ENCODE peak calls at places on chromosome X, in ten cellular contexts. One of them, this sample, is unnamed.
A peak's percentile ranks its signal among the peaks of the same experiment; 100 is the strongest.

GRCh38 chrX:152641996-152642395 is 4.3 kb downstream of the GABRQ start:
- DNase-seq in fibroblast of lung: peak; percentile 0
- DNase-seq in GM04504: no peak
- DNase-seq in KG1: no peak
- DNase-seq in neural progenitor cell: peak; percentile 63
- DNase-seq in activated naive CD4-positive, alpha-beta T cell treated with anti-CD3 and anti-CD28 coated beads, Interleukin-2, amount 50 U/mL, for 16 hours: no peak
- DNase-seq in NCI-H1092: no peak
- DNase-seq in activated T-cell treated with anti-CD3 and anti-CD28 coated beads, Interleukin-2, amount 50 U/mL, for 72 hours: no peak
- DNase-seq in HEK293T: peak; percentile 44
- DNase-seq in activated T-helper 1 cell treated with anti-CD3 and anti-CD28 coated beads, Interleukin-12 subunit alpha, Interleukin-12 subunit beta, Interleukin-2, Interleukin-4 antibody, amounts not matched to agents 30 ng/mL and 10 ng/mL and 1 ng/mL, durations not matched to agents 14 hours and 24 hours and 36 hours: no peak
- DNase-seq in this sample: no peak

GRCh38 chrX:151828434-151829080 is 84.1 kb upstream of the MAGEA4 start:
- DNase-seq in activated T-cell treated with anti-CD3 and anti-CD28 coated beads, Interleukin-2, amount 50 U/mL, for 72 hours: no peak
- DNase-seq in neural progenitor cell: no peak
- DNase-seq in fibroblast of lung: no peak
- DNase-seq in activated T-helper 1 cell treated with anti-CD3 and anti-CD28 coated beads, Interleukin-12 subunit alpha, Interleukin-12 subunit beta, Interleukin-2, Interleukin-4 antibody, amounts not matched to agents 30 ng/mL and 10 ng/mL and 1 ng/mL, durations not matched to agents 14 hours and 24 hours and 36 hours: no peak
- DNase-seq in GM04504: no peak
- DNase-seq in activated naive CD4-positive, alpha-beta T cell treated with anti-CD3 and anti-CD28 coated beads, Interleukin-2, amount 50 U/mL, for 16 hours: no peak
- DNase-seq in KG1: no peak
- DNase-seq in NCI-H1092: no peak
- DNase-seq in HEK293T: no peak
- DNase-seq in this sample: peak; percentile 19

GRCh38 chrX:104712515-104712914 is 146.5 kb downstream of the IL1RAPL2 start:
- DNase-seq in activated T-helper 1 cell treated with anti-CD3 and anti-CD28 coated beads, Interleukin-12 subunit alpha, Interleukin-12 subunit beta, Interleukin-2, Interleukin-4 antibody, amounts not matched to agents 30 ng/mL and 10 ng/mL and 1 ng/mL, durations not matched to agents 14 hours and 24 hours and 36 hours: no peak
- DNase-seq in KG1: no peak
- DNase-seq in neural progenitor cell: no peak
- DNase-seq in GM04504: no peak
- DNase-seq in NCI-H1092: no peak
- DNase-seq in fibroblast of lung: no peak
- DNase-seq in activated naive CD4-positive, alpha-beta T cell treated with anti-CD3 and anti-CD28 coated beads, Interleukin-2, amount 50 U/mL, for 16 hours: no peak
- DNase-seq in HEK293T: no peak
- DNase-seq in activated T-cell treated with anti-CD3 and anti-CD28 coated beads, Interleukin-2, amount 50 U/mL, for 72 hours: no peak
- DNase-seq in this sample: no peak

GRCh38 chrX:130086414-130087207 is 23.7 kb downstream of the ELF4 start:
- DNase-seq in activated naive CD4-positive, alpha-beta T cell treated with anti-CD3 and anti-CD28 coated beads, Interleukin-2, amount 50 U/mL, for 16 hours: peak; percentile 52
- DNase-seq in GM04504: no peak
- DNase-seq in HEK293T: no peak
- DNase-seq in fibroblast of lung: no peak
- DNase-seq in NCI-H1092: no peak
- DNase-seq in KG1: peak; percentile 47
- DNase-seq in activated T-helper 1 cell treated with anti-CD3 and anti-CD28 coated beads, Interleukin-12 subunit alpha, Interleukin-12 subunit beta, Interleukin-2, Interleukin-4 antibody, amounts not matched to agents 30 ng/mL and 10 ng/mL and 1 ng/mL, durations not matched to agents 14 hours and 24 hours and 36 hours: peak; percentile 65
- DNase-seq in neural progenitor cell: no peak
- DNase-seq in activated T-cell treated with anti-CD3 and anti-CD28 coated beads, Interleukin-2, amount 50 U/mL, for 72 hours: peak; percentile 76
- DNase-seq in this sample: no peak

GRCh38 chrX:84933956-84934556 is 69.6 kb upstream of the APOOL start:
- DNase-seq in KG1: no peak
- DNase-seq in GM04504: no peak
- DNase-seq in activated naive CD4-positive, alpha-beta T cell treated with anti-CD3 and anti-CD28 coated beads, Interleukin-2, amount 50 U/mL, for 16 hours: no peak
- DNase-seq in neural progenitor cell: no peak
- DNase-seq in NCI-H1092: no peak
- DNase-seq in fibroblast of lung: no peak
- DNase-seq in activated T-cell treated with anti-CD3 and anti-CD28 coated beads, Interleukin-2, amount 50 U/mL, for 72 hours: no peak
- DNase-seq in HEK293T: no peak
- DNase-seq in activated T-helper 1 cell treated with anti-CD3 and anti-CD28 coated beads, Interleukin-12 subunit alpha, Interleukin-12 subunit beta, Interleukin-2, Interleukin-4 antibody, amounts not matched to agents 30 ng/mL and 10 ng/mL and 1 ng/mL, durations not matched to agents 14 hours and 24 hours and 36 hours: no peak
- DNase-seq in this sample: no peak

GRCh38 chrX:56812515-56813105 is 83.6 kb downstream of the NBDY start:
- DNase-seq in KG1: no peak
- DNase-seq in activated T-cell treated with anti-CD3 and anti-CD28 coated beads, Interleukin-2, amount 50 U/mL, for 72 hours: no peak
- DNase-seq in activated naive CD4-positive, alpha-beta T cell treated with anti-CD3 and anti-CD28 coated beads, Interleukin-2, amount 50 U/mL, for 16 hours: peak; percentile 32
- DNase-seq in neural progenitor cell: no peak
- DNase-seq in GM04504: no peak
- DNase-seq in fibroblast of lung: peak; percentile 24
- DNase-seq in activated T-helper 1 cell treated with anti-CD3 and anti-CD28 coated beads, Interleukin-12 subunit alpha, Interleukin-12 subunit beta, Interleukin-2, Interleukin-4 antibody, amounts not matched to agents 30 ng/mL and 10 ng/mL and 1 ng/mL, durations not matched to agents 14 hours and 24 hours and 36 hours: peak; percentile 14
- DNase-seq in NCI-H1092: no peak
- DNase-seq in HEK293T: no peak
- DNase-seq in this sample: no peak

GRCh38 chrX:6456196-6456595 is 78.7 kb downstream of the VCX3A start:
- DNase-seq in KG1: no peak
- DNase-seq in activated T-cell treated with anti-CD3 and anti-CD28 coated beads, Interleukin-2, amount 50 U/mL, for 72 hours: no peak
- DNase-seq in NCI-H1092: no peak
- DNase-seq in HEK293T: no peak
- DNase-seq in neural progenitor cell: no peak
- DNase-seq in GM04504: no peak
- DNase-seq in fibroblast of lung: no peak
- DNase-seq in activated naive CD4-positive, alpha-beta T cell treated with anti-CD3 and anti-CD28 coated beads, Interleukin-2, amount 50 U/mL, for 16 hours: no peak
- DNase-seq in activated T-helper 1 cell treated with anti-CD3 and anti-CD28 coated beads, Interleukin-12 subunit alpha, Interleukin-12 subunit beta, Interleukin-2, Interleukin-4 antibody, amounts not matched to agents 30 ng/mL and 10 ng/mL and 1 ng/mL, durations not matched to agents 14 hours and 24 hours and 36 hours: no peak
- DNase-seq in this sample: no peak

GRCh38 chrX:104172121-104172520 is 5.9 kb downstream of the FAM199X start:
- DNase-seq in GM04504: no peak
- DNase-seq in NCI-H1092: no peak
- DNase-seq in neural progenitor cell: no peak
- DNase-seq in activated T-helper 1 cell treated with anti-CD3 and anti-CD28 coated beads, Interleukin-12 subunit alpha, Interleukin-12 subunit beta, Interleukin-2, Interleukin-4 antibody, amounts not matched to agents 30 ng/mL and 10 ng/mL and 1 ng/mL, durations not matched to agents 14 hours and 24 hours and 36 hours: no peak
- DNase-seq in activated T-cell treated with anti-CD3 and anti-CD28 coated beads, Interleukin-2, amount 50 U/mL, for 72 hours: no peak
- DNase-seq in activated naive CD4-positive, alpha-beta T cell treated with anti-CD3 and anti-CD28 coated beads, Interleukin-2, amount 50 U/mL, for 16 hours: no peak
- DNase-seq in HEK293T: no peak
- DNase-seq in fibroblast of lung: no peak
- DNase-seq in KG1: no peak
- DNase-seq in this sample: no peak

GRCh38 chrX:113048896-113049295 is 208.3 kb upstream of the AMOT start:
- DNase-seq in fibroblast of lung: no peak
- DNase-seq in KG1: no peak
- DNase-seq in GM04504: no peak
- DNase-seq in neural progenitor cell: no peak
- DNase-seq in activated naive CD4-positive, alpha-beta T cell treated with anti-CD3 and anti-CD28 coated beads, Interleukin-2, amount 50 U/mL, for 16 hours: no peak
- DNase-seq in activated T-helper 1 cell treated with anti-CD3 and anti-CD28 coated beads, Interleukin-12 subunit alpha, Interleukin-12 subunit beta, Interleukin-2, Interleukin-4 antibody, amounts not matched to agents 30 ng/mL and 10 ng/mL and 1 ng/mL, durations not matched to agents 14 hours and 24 hours and 36 hours: no peak
- DNase-seq in activated T-cell treated with anti-CD3 and anti-CD28 coated beads, Interleukin-2, amount 50 U/mL, for 72 hours: no peak
- DNase-seq in HEK293T: no peak
- DNase-seq in NCI-H1092: no peak
- DNase-seq in this sample: no peak

GRCh38 chrX:118862990-118863389 is 39.4 kb downstream of the ZCCHC12 start:
- DNase-seq in NCI-H1092: no peak
- DNase-seq in activated T-cell treated with anti-CD3 and anti-CD28 coated beads, Interleukin-2, amount 50 U/mL, for 72 hours: no peak
- DNase-seq in GM04504: no peak
- DNase-seq in activated naive CD4-positive, alpha-beta T cell treated with anti-CD3 and anti-CD28 coated beads, Interleukin-2, amount 50 U/mL, for 16 hours: no peak
- DNase-seq in activated T-helper 1 cell treated with anti-CD3 and anti-CD28 coated beads, Interleukin-12 subunit alpha, Interleukin-12 subunit beta, Interleukin-2, Interleukin-4 antibody, amounts not matched to agents 30 ng/mL and 10 ng/mL and 1 ng/mL, durations not matched to agents 14 hours and 24 hours and 36 hours: no peak
- DNase-seq in HEK293T: no peak
- DNase-seq in neural progenitor cell: no peak
- DNase-seq in fibroblast of lung: no peak
- DNase-seq in KG1: no peak
- DNase-seq in this sample: no peak

GRCh38 chrX:149527705-149528104 is 13.1 kb upstream of the EOLA1 start:
- DNase-seq in KG1: no peak
- DNase-seq in HEK293T: peak; percentile 48
- DNase-seq in fibroblast of lung: no peak
- DNase-seq in neural progenitor cell: peak; percentile 11
- DNase-seq in activated naive CD4-positive, alpha-beta T cell treated with anti-CD3 and anti-CD28 coated beads, Interleukin-2, amount 50 U/mL, for 16 hours: peak; percentile 19
- DNase-seq in activated T-helper 1 cell treated with anti-CD3 and anti-CD28 coated beads, Interleukin-12 subunit alpha, Interleukin-12 subunit beta, Interleukin-2, Interleukin-4 antibody, amounts not matched to agents 30 ng/mL and 10 ng/mL and 1 ng/mL, durations not matched to agents 14 hours and 24 hours and 36 hours: no peak
- DNase-seq in GM04504: no peak
- DNase-seq in activated T-cell treated with anti-CD3 and anti-CD28 coated beads, Interleukin-2, amount 50 U/mL, for 72 hours: peak; percentile 24
- DNase-seq in NCI-H1092: no peak
- DNase-seq in this sample: no peak

GRCh38 chrX:132423323-132423722 is 65.5 kb downstream of the MBNL3 start:
- DNase-seq in GM04504: no peak
- DNase-seq in fibroblast of lung: no peak
- DNase-seq in NCI-H1092: no peak
- DNase-seq in neural progenitor cell: no peak
- DNase-seq in activated T-helper 1 cell treated with anti-CD3 and anti-CD28 coated beads, Interleukin-12 subunit alpha, Interleukin-12 subunit beta, Interleukin-2, Interleukin-4 antibody, amounts not matched to agents 30 ng/mL and 10 ng/mL and 1 ng/mL, durations not matched to agents 14 hours and 24 hours and 36 hours: no peak
- DNase-seq in activated naive CD4-positive, alpha-beta T cell treated with anti-CD3 and anti-CD28 coated beads, Interleukin-2, amount 50 U/mL, for 16 hours: no peak
- DNase-seq in activated T-cell treated with anti-CD3 and anti-CD28 coated beads, Interleukin-2, amount 50 U/mL, for 72 hours: no peak
- DNase-seq in KG1: no peak
- DNase-seq in HEK293T: no peak
- DNase-seq in this sample: no peak

GRCh38 chrX:11190745-11191510 is 79.8 kb downstream of the HCCS start:
- DNase-seq in activated T-cell treated with anti-CD3 and anti-CD28 coated beads, Interleukin-2, amount 50 U/mL, for 72 hours: no peak
- DNase-seq in neural progenitor cell: no peak
- DNase-seq in fibroblast of lung: no peak
- DNase-seq in NCI-H1092: peak; percentile 9
- DNase-seq in activated naive CD4-positive, alpha-beta T cell treated with anti-CD3 and anti-CD28 coated beads, Interleukin-2, amount 50 U/mL, for 16 hours: no peak
- DNase-seq in activated T-helper 1 cell treated with anti-CD3 and anti-CD28 coated beads, Interleukin-12 subunit alpha, Interleukin-12 subunit beta, Interleukin-2, Interleukin-4 antibody, amounts not matched to agents 30 ng/mL and 10 ng/mL and 1 ng/mL, durations not matched to agents 14 hours and 24 hours and 36 hours: no peak
- DNase-seq in KG1: no peak
- DNase-seq in GM04504: no peak
- DNase-seq in HEK293T: no peak
- DNase-seq in this sample: no peak

This sample was measured in MG63.